ENCODE peak calls at places on chromosome 2, in seven cellular contexts. I is osteocyte; D is fibroblast of gingiva; M is activated T-cell treated with anti-CD3 and anti-CD28 coated beads, Interleukin-2, amount 50 U/mL, for 72 hours; Z is hypothalamus; W is ACHN; N is iris pigment epithelial cell. J is an unnamed sample.

GRCh38 chr2:11582526-11583202 is 48.8 kb downstream of the GREB1 start:
- DNase-seq in W (peak; percentile 58), N (peak; percentile 42), M (peak; percentile 80), D (peak; percentile 15), I (no peak), Z (no peak), J (peak; percentile 84)

GRCh38 chr2:29011650-29012060 is 30.6 kb downstream of the TOGARAM2 start:
- DNase-seq in W (no peak), Z (no peak), M (peak; percentile 75), I (no peak), N (peak; percentile 46), D (no peak), J (no peak)

GRCh38 chr2:219540784-219541504 is 2.7 kb downstream of the CHPF start:
- DNase-seq in N (no peak), D (no peak), M (no peak), W (no peak), Z (no peak), I (no peak), J (no peak)

GRCh38 chr2:240856151-240856980 is 12.3 kb upstream of the AGXT start:
- DNase-seq in N (no peak), I (no peak), W (no peak), M (no peak), Z (no peak), D (no peak), J (peak; percentile 31)

GRCh38 chr2:86025976-86026743 is 79.5 kb downstream of the POLR1A start:
- DNase-seq in M (no peak), W (no peak), Z (no peak), I (no peak), N (no peak), D (no peak), J (no peak)

GRCh38 chr2:108965540-108966299 is 23.3 kb downstream of the EDAR start:
- DNase-seq in D (no peak), Z (no peak), I (no peak), N (no peak), M (no peak), W (no peak), J (no peak)

GRCh38 chr2:217248312-217248935 is 388.6 kb upstream of the TNP1 start:
- DNase-seq in D (peak; percentile 14), Z (peak; percentile 41), M (no peak), N (peak; percentile 46), W (no peak), I (peak; percentile 87), J (no peak)

GRCh38 chr2:44821500-44821899 is 120.0 kb upstream of the SIX3 start:
- DNase-seq in I (no peak), D (no peak), W (no peak), N (no peak), M (no peak), Z (no peak), J (no peak)